ENCODE peak calls at places on chromosomes 4 and X, in ten cellular contexts. H is dorsolateral prefrontal cortex; E is PC-9; U is K562; I is right cardiac atrium; G is BE2C; B is body of pancreas; C is HepG2; M is CD4-positive, alpha-beta memory T cell; Z is naive thymus-derived CD4-positive, alpha-beta T cell. S is an unnamed sample.
A peak's percentile ranks its signal among the peaks of the same experiment; 100 is the strongest.

GRCh38 chr4:188139671-188140070 is 430 bp downstream of the TRIML1 start:
- DNase-seq in H (no peak), E (no peak), U (no peak), I (no peak), G (no peak), B (no peak), C (no peak), M (no peak), Z (no peak), S (peak; percentile 36)

GRCh38 chr4:186500721-186501304 is 54.6 kb downstream of the MTNR1A start:
- DNase-seq in H (no peak), E (no peak), U (peak; percentile 96), I (peak; percentile 36), G (no peak), B (peak; percentile 33), C (no peak), M (no peak), Z (no peak), S (no peak)

GRCh38 chr4:56821394-56822263 is at the start of gene SPINK2:
- DNase-seq in H (no peak), E (peak; percentile 45), U (peak; percentile 45), I (peak; percentile 65), G (peak; percentile 45), B (peak; percentile 60), C (no peak), M (peak; percentile 62), Z (peak; percentile 49), S (peak; percentile 95)

GRCh38 chrX:15328821-15329220 is 6.5 kb downstream of the PIGA start:
- DNase-seq in H (no peak), E (no peak), U (no peak), I (no peak), G (no peak), B (no peak), C (no peak), M (no peak), Z (no peak), S (no peak)

GRCh38 chrX:13268874-13269273 is 51.0 kb downstream of the ATXN3L start:
- DNase-seq in H (no peak), E (no peak), U (no peak), I (no peak), G (no peak), B (no peak), C (no peak), M (no peak), Z (no peak), S (no peak)

GRCh38 chrX:130186645-130187044 is 14.9 kb downstream of the RAB33A start:
- DNase-seq in H (no peak), E (no peak), U (no peak), I (no peak), G (peak; percentile 25), B (no peak), C (no peak), M (no peak), Z (no peak), S (no peak)

GRCh38 chr4:88743696-88744095 is 46.1 kb upstream of the NAP1L5 start:
- DNase-seq in H (no peak), E (no peak), U (no peak), I (no peak), G (no peak), B (no peak), C (no peak), M (no peak), Z (no peak), S (no peak)

GRCh38 chr4:91113130-91113706 is 986.0 kb downstream of the CCSER1 start:
- DNase-seq in H (no peak), E (no peak), U (peak; percentile 20), I (no peak), G (no peak), B (no peak), C (peak; percentile 7), M (no peak), Z (no peak), S (peak; percentile 43)

GRCh38 chr4:77697860-77698599 is 92.4 kb downstream of the CXCL13 start:
- DNase-seq in H (no peak), E (peak; percentile 9), U (peak; percentile 9), I (no peak), G (peak; percentile 13), B (peak; percentile 73), C (peak; percentile 34), M (no peak), Z (no peak), S (peak; percentile 13)

GRCh38 chrX:78331708-78332107 is 4.3 kb upstream of the CYSLTR1 start:
- DNase-seq in H (no peak), E (no peak), U (no peak), I (no peak), G (no peak), B (no peak), C (no peak), M (no peak), Z (no peak), S (no peak)
- H3K27me3 ChIP-seq in H (no peaks in the 10 kb centered on the region), E (no peaks in the 10 kb centered on the region), U (no peaks in the 10 kb centered on the region), I (no peaks in the 10 kb centered on the region), G (no peaks in the 10 kb centered on the region), B (no peaks in the 10 kb centered on the region), C (no peaks in the 10 kb centered on the region), M (no peaks in the 10 kb centered on the region), Z (no peaks in the 10 kb centered on the region), S (no peaks in the 10 kb centered on the region)

DNA sequence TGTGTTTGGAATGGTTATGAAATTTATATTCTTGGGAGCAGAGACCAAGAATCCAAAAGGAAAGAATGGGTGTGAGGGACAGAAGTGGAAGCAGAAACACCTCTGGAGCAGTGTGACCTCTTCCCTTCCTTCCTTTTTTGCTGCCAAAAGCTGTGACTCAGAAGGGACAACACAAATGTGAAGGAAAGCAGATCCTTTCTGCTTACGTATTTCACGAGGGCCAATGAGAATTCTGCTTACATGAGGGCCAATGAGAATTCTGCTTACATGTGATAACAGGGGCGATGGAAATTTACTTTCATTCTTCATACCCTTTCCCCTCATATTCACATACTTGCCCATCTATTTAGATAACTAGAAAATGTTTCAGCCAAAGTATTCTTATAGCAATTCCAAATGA is 404.6 kb downstream of the PRDM5 start:
- DNase-seq in H (no peak), E (peak; percentile 55), U (no peak), I (no peak), G (peak; percentile 51), B (peak; percentile 61), C (peak; percentile 9), M (no peak), Z (no peak), S (no peak)
- H3K4me3 ChIP-seq in H (no peak overlapping the region), E (peak overlapping the region; percentile 44), U (no peak overlapping the region), I (no peak overlapping the region), G (peak overlapping the region; percentile 23), B (peak overlapping the region; percentile 5), C (no peak overlapping the region), M (no peak overlapping the region), Z (no peak overlapping the region), S (no peak overlapping the region)

DNA sequence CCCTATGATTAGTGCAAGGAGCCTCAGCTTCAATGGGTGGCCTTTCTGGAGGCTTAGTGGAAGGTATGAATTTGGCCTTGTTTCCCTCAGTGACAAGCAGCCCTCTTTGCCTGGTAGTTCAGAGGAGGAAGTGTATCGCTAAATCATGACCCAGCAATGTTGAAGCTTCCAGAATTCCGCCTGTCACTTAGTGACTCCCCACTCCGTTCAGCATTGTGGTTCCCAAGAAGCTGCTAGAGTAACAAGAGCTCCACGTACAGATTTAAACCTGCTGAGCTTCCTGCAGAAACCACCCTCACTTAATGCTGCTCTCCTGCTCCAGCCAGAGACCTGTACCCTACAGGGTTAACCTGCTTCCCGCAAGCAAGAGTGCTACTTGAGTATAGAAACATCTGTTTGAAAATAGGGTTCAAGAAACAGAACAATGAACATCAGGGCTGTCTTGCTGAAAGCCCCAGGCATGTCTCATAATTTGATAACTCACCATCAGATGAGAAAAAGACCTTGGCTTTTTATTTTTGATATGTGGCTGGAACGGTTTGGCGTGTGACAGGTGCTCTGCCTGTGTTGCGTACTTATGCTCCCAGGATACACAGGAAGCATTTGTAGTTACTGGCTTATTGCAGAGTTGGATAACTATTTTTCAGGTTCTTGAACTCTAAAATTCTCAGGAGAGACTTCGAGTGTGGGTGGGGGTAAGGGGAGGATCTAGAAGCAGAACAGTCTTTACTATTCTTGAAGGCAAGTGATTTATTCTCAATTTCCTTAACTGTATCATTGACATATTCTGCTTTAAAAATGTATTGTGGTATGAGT is 105.3 kb downstream of the UCHL1 start:
- DNase-seq in H (no peak), E (peak; percentile 26), U (no peak), I (no peak), G (peak; percentile 23), B (no peak), C (no peak), M (no peak), Z (no peak), S (peak; percentile 15)
- H3K27me3 ChIP-seq in H (no peaks in the 10 kb centered on the region), E (no peaks in the 10 kb centered on the region), U (peaks cover 30% of the 10 kb centered on the region), I (no peaks in the 10 kb centered on the region), G (no peaks in the 10 kb centered on the region), B (no peaks in the 10 kb centered on the region), C (peaks cover 5% of the 10 kb centered on the region), M (peaks cover 12% of the 10 kb centered on the region), Z (peaks cover 3% of the 10 kb centered on the region), S (peaks cover 70% of the 10 kb centered on the region)

GRCh38 chr4:80199004-80199579 is 1.8 kb downstream of the PRDM8 start:
- DNase-seq in H (no peak), E (no peak), U (no peak), I (no peak), G (no peak), B (no peak), C (no peak), M (no peak), Z (no peak), S (no peak)

GRCh38 chr4:80197132-80197573 is at the start of gene PRDM8:
- DNase-seq in H (peak; percentile 82), E (no peak), U (no peak), I (peak; percentile 63), G (peak; percentile 63), B (no peak), C (no peak), M (no peak), Z (no peak), S (peak; percentile 72)

GRCh38 chr4:80199947-80200346 is 2.6 kb downstream of the PRDM8 start:
- DNase-seq in H (no peak), E (no peak), U (no peak), I (no peak), G (no peak), B (no peak), C (no peak), M (no peak), Z (no peak), S (no peak)

GRCh38 chr4:80196259-80197131 is 808 bp upstream of the PRDM8 start:
- DNase-seq in H (peak; percentile 53), E (no peak), U (no peak), I (peak; percentile 39), G (no peak), B (no peak), C (no peak), M (no peak), Z (no peak), S (peak; percentile 71)

DNA sequence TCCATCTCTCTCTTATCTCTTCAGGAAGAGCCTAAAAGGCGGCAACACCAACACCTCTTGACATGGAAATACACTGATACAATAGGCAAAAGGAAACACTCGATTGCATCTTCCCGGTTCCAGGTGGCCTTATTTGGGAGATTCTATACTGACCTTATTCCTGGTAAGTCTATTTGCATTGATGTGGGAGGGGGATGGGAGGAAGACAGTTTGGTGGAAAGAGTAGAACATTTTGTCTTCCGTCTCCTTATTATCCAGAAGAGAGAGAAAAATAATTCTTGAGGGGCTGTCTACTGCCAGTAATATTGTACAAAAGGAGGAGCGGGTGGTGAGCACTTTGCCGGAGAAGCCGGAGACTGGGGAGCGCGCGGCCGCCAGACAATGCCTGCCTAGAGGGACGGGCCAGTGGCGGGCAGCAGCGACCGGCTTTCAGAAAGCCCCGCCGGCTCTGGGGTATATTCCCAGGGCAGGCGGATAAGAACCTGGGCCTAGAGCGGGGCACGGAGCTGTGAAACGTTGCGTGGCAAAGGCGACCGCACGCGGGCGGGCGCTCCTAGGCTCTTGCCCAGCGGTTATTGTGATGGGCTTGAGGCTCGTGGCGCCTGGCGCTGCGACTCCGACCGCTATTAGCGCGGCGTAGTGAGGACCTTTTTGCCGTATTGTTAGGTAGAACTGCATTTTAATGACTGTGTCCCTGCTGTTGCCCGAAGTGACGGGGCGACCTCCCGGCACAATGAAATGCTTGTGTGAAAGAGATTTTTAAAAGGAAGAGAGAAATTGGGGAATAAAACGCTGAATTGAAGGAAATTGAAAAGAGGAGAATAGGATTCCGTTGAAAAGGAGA is 520 bp downstream of the PRDM8 start:
- DNase-seq in H (peak; percentile 56), E (no peak), U (no peak), I (peak; percentile 55), G (peak; percentile 60), B (no peak), C (no peak), M (no peak), Z (no peak), S (peak; percentile 79)
- H3K4me3 ChIP-seq in H (peak overlapping the region; percentile 66), E (no peak overlapping the region), U (no peak overlapping the region), I (peak overlapping the region; percentile 49), G (peak overlapping the region; percentile 65), B (no peak overlapping the region), C (no peak overlapping the region), M (peak overlapping the region; percentile 7), Z (peak overlapping the region; percentile 32), S (peak overlapping the region; percentile 19)

S was measured in H7.